ENCODE peak calls at places on chromosome 11, in ten cellular contexts. V is cardiac muscle cell, I is body of pancreas, S is cardiac fibroblast, P is tibial nerve, W is coronary artery, H is epithelial cell of esophagus, Q is fibroblast of lung, U is prostate gland, J is upper lobe of right lung. T is an unnamed sample.

GRCh38 chr11:93123351-93123898 is 74.4 kb downstream of the SLC36A4 start:
- DNase-seq in V (no peak), S (peak; percentile 22), I (peak; percentile 82), W (no peak), H (no peak), J (no peak), P (no peak), Q (peak; percentile 68), U (no peak), T (peak; percentile 76)

GRCh38 chr11:2302280-2302843 is 549 bp downstream of the TSPAN32 start:
- DNase-seq in V (no peak), I (no peak), J (peak; percentile 72), U (no peak), W (peak; percentile 71), H (no peak), P (no peak), S (no peak), Q (no peak), T (no peak)

GRCh38 chr11:91303754-91304153 is 920.9 kb upstream of the FAT3 start:
- DNase-seq in H (no peak), Q (no peak), V (no peak), I (no peak), J (no peak), S (peak; percentile 11), P (no peak), U (no peak), W (no peak), T (no peak)

GRCh38 chr11:99739464-99740089 is 718.8 kb downstream of the CNTN5 start:
- DNase-seq in U (no peak), J (no peak), H (peak; percentile 50), V (peak; percentile 69), Q (peak; percentile 64), P (no peak), W (no peak), S (peak; percentile 71), I (peak; percentile 5), T (peak; percentile 40)

GRCh38 chr11:3381794-3382193 is 2.8 kb upstream of the ZNF195 start:
- DNase-seq in P (no peak), V (no peak), J (no peak), I (no peak), U (no peak), S (no peak), W (no peak), H (no peak), Q (no peak), T (no peak)

GRCh38 chr11:118318112-118319030 is 13.8 kb downstream of the CD3E start:
- DNase-seq in S (no peak), H (peak; percentile 65), U (no peak), V (no peak), P (no peak), J (peak; percentile 82), I (no peak), Q (no peak), W (no peak), T (no peak)

GRCh38 chr11:111387318-111387863 is 8.3 kb upstream of the POU2AF1 start:
- DNase-seq in H (no peak), Q (no peak), V (no peak), P (no peak), J (peak; percentile 88), I (peak; percentile 95), S (no peak), U (peak; percentile 86), W (no peak), T (no peak)

GRCh38 chr11:74839445-74839844 is 90.8 kb downstream of the RNF169 start:
- DNase-seq in Q (no peak), J (no peak), W (no peak), V (no peak), U (no peak), S (no peak), P (no peak), I (no peak), H (no peak), T (no peak)

GRCh38 chr11:16771350-16772140 is 33.1 kb downstream of the C11orf58 start:
- DNase-seq in H (no peak), U (no peak), P (no peak), S (no peak), W (no peak), J (no peak), V (no peak), I (no peak), Q (no peak), T (no peak)

GRCh38 chr11:102081313-102081712 is 28.9 kb upstream of the YAP1 start:
- DNase-seq in W (no peak), H (no peak), J (no peak), I (no peak), Q (no peak), U (no peak), S (no peak), P (no peak), V (no peak), T (no peak)

GRCh38 chr11:2781413-2782274 is 81.8 kb upstream of the KCNQ1OT1 start:
- DNase-seq in U (peak; percentile 3), Q (peak; percentile 14), I (peak; percentile 22), P (peak; percentile 8), W (peak; percentile 62), S (no peak), J (peak; percentile 59), V (no peak), H (no peak), T (peak; percentile 60)

GRCh38 chr11:113603277-113604059 is 102.6 kb downstream of the TMPRSS5 start:
- DNase-seq in S (peak; percentile 42), Q (no peak), P (no peak), V (no peak), U (no peak), H (no peak), J (no peak), W (no peak), I (peak; percentile 11), T (no peak)

GRCh38 chr11:47183969-47184368 is 2.3 kb downstream of the PACSIN3 start:
- DNase-seq in V (no peak), I (no peak), S (no peak), P (no peak), W (no peak), U (no peak), Q (no peak), J (no peak), H (no peak), T (no peak)

DNA sequence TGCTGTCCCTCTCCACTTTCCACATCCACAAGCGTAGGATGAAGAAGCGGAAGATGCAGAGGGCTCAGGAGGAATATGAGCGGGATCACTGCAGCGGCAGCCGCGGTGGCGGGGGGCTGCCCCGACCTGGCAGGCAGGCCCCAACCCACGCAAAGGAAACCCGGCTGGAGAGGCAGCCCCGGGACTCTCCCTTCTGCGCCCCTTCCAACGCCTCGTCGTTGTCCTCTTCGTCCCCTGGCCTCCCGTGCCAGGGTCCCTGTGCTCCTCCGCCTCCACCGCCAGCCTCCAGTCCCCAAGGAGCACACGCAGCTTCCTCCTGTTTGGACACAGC is 1.8 kb downstream of the C11orf87 start:
- DNase-seq in U (no peak), P (no peak), Q (no peak), S (no peak), V (no peak), H (no peak), I (no peak), J (no peak), W (no peak), T (no peak)
- H3K4me3 ChIP-seq in U (no peak overlapping the region), P (peak overlapping the region; percentile 8), Q (no peak overlapping the region), S (no peak overlapping the region), V (peak overlapping the region; percentile 31), H (no peak overlapping the region), I (no peak overlapping the region), J (no peak overlapping the region), W (peak overlapping the region; percentile 55), T (no peak overlapping the region)

GRCh38 chr11:106077609-106078517 is at the start of gene AASDHPPT:
- DNase-seq in V (peak; percentile 65), J (no peak), U (peak; percentile 30), H (peak; percentile 36), P (peak; percentile 16), I (peak; percentile 52), W (no peak), S (peak; percentile 62), Q (peak; percentile 64), T (peak; percentile 61)
- TF ChIP-seq CTCF in V (no peak), J (no peak), U (no peak), H (no peak), P (no peak), I (no peak), W (no peak), S (no peak), Q (no peak), T (no peak)

GRCh38 chr11:43579171-43579918 is 101.2 kb upstream of the HSD17B12 start:
- DNase-seq in V (peak; percentile 74), Q (peak; percentile 34), J (no peak), W (no peak), H (peak; percentile 59), I (no peak), U (no peak), S (peak; percentile 44), P (no peak), T (peak; percentile 30)

GRCh38 chr11:43579919-43580276 is 100.6 kb upstream of the HSD17B12 start:
- DNase-seq in P (no peak), Q (no peak), U (no peak), V (no peak), H (no peak), S (no peak), J (no peak), I (no peak), W (no peak), T (no peak)

GRCh38 chr11:43582024-43582836 is 98.3 kb upstream of the HSD17B12 start:
- DNase-seq in S (no peak), V (no peak), Q (no peak), J (no peak), I (no peak), U (no peak), W (no peak), H (no peak), P (no peak), T (no peak)

GRCh38 chr11:43581370-43582023 is 99.0 kb upstream of the HSD17B12 start:
- DNase-seq in H (no peak), Q (no peak), P (no peak), V (no peak), S (no peak), U (no peak), W (no peak), J (no peak), I (no peak), T (no peak)

DNA sequence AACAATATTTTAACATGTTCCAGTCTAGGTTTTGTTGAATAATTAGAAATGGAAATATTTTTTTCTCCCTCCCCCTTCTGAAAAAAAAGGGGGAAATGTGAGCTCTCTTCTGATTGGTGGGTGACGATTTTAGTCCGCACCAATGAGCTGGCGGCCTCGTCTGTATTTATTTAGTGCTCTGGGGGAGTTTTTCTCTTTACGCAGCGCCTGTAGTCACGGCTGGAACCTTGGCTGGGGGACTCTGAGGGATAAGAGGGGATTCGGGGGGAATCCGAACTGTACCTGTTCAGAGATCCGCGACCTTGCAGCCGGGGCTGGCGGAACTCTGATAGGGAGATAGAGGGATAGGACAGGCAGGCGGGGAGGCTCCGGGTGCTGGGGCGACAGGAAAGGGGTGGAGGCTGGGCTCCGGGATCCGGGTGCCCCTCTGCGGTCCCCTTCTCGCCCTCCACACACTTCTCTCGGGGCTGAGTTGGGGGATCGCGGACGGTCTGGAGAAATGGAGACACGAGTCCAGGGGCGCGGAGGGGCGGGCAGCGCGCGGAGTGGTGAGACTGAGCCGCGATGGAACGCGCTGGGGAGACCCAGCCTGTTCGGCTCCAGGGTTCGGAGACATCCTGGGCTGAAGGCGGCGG is 99.7 kb upstream of the HSD17B12 start:
- DNase-seq in U (no peak), J (no peak), Q (peak; percentile 18), S (no peak), W (no peak), V (peak; percentile 56), H (no peak), I (no peak), P (no peak), T (no peak)
- H3K4me3 ChIP-seq in U (no peak overlapping the region), J (peak overlapping the region; percentile 8), Q (no peak overlapping the region), S (peak overlapping the region; percentile 38), W (peak overlapping the region; percentile 59), V (peak overlapping the region; percentile 50), H (no peak overlapping the region), I (no peak overlapping the region), P (peak overlapping the region; percentile 27), T (peak overlapping the region; percentile 17)

GRCh38 chr11:69040581-69041260 is 8.0 kb upstream of the TPCN2 start:
- DNase-seq in Q (peak; percentile 87), P (no peak), J (no peak), I (peak; percentile 25), U (no peak), V (no peak), W (no peak), S (peak; percentile 57), H (no peak), T (peak; percentile 69)
- TF ChIP-seq CTCF in Q (no peak), P (no peak), J (no peak), I (no peak), U (no peak), V (no peak), W (no peak), S (no peak), H (no peak), T (no peak)